ENCODE peak calls at places on chromosomes 2 and 18, in six cellular contexts. One of them, this sample, is unnamed.

GRCh38 chr18:52130621-52131020 is 209.4 kb upstream of the DCC start:
- DNase-seq in stimulated activated CD4-positive, alpha-beta T cell treated with anti-CD3 and anti-CD28 coated beads, Interleukin-2, amount 100 ng/mL, for 48 hours: no peak
- DNase-seq in fibroblast of lung: no peak
- DNase-seq in activated T-cell treated with anti-CD3 and anti-CD28 coated beads for 1 hour: no peak
- DNase-seq in endodermal cell: no peak
- DNase-seq in HuH-7: no peak
- DNase-seq in this sample: no peak

GRCh38 chr2:182745061-182745460 is 29.0 kb downstream of the DNAJC10 start:
- DNase-seq in stimulated activated CD4-positive, alpha-beta T cell treated with anti-CD3 and anti-CD28 coated beads, Interleukin-2, amount 100 ng/mL, for 48 hours: no peak
- DNase-seq in endodermal cell: no peak
- DNase-seq in HuH-7: no peak
- DNase-seq in activated T-cell treated with anti-CD3 and anti-CD28 coated beads for 1 hour: no peak
- DNase-seq in fibroblast of lung: no peak
- DNase-seq in this sample: no peak

GRCh38 chr2:19848952-19849351 is 52.8 kb downstream of the TTC32 start:
- DNase-seq in HuH-7: no peak
- DNase-seq in endodermal cell: no peak
- DNase-seq in activated T-cell treated with anti-CD3 and anti-CD28 coated beads for 1 hour: no peak
- DNase-seq in fibroblast of lung: no peak
- DNase-seq in stimulated activated CD4-positive, alpha-beta T cell treated with anti-CD3 and anti-CD28 coated beads, Interleukin-2, amount 100 ng/mL, for 48 hours: no peak
- DNase-seq in this sample: no peak

GRCh38 chr2:238946586-238947242 is 98.8 kb downstream of the TWIST2 start:
- DNase-seq in fibroblast of lung: no peak
- DNase-seq in stimulated activated CD4-positive, alpha-beta T cell treated with anti-CD3 and anti-CD28 coated beads, Interleukin-2, amount 100 ng/mL, for 48 hours: no peak
- DNase-seq in HuH-7: no peak
- DNase-seq in endodermal cell: no peak
- DNase-seq in activated T-cell treated with anti-CD3 and anti-CD28 coated beads for 1 hour: no peak
- DNase-seq in this sample: no peak

GRCh38 chr2:144201868-144202468 is 318.0 kb downstream of the ZEB2 start:
- DNase-seq in endodermal cell: no peak
- DNase-seq in HuH-7: no peak
- DNase-seq in activated T-cell treated with anti-CD3 and anti-CD28 coated beads for 1 hour: no peak
- DNase-seq in fibroblast of lung: peak; percentile 44
- DNase-seq in stimulated activated CD4-positive, alpha-beta T cell treated with anti-CD3 and anti-CD28 coated beads, Interleukin-2, amount 100 ng/mL, for 48 hours: no peak
- DNase-seq in this sample: no peak

GRCh38 chr2:98909381-98910211 is 26.4 kb downstream of the CRACDL start:
- DNase-seq in fibroblast of lung: peak; percentile 90
- DNase-seq in stimulated activated CD4-positive, alpha-beta T cell treated with anti-CD3 and anti-CD28 coated beads, Interleukin-2, amount 100 ng/mL, for 48 hours: no peak
- DNase-seq in activated T-cell treated with anti-CD3 and anti-CD28 coated beads for 1 hour: no peak
- DNase-seq in endodermal cell: peak; percentile 89
- DNase-seq in HuH-7: peak; percentile 91
- DNase-seq in this sample: peak; percentile 87

GRCh38 chr2:45909677-45910191 is 258.3 kb downstream of the PRKCE start:
- DNase-seq in stimulated activated CD4-positive, alpha-beta T cell treated with anti-CD3 and anti-CD28 coated beads, Interleukin-2, amount 100 ng/mL, for 48 hours: no peak
- DNase-seq in endodermal cell: no peak
- DNase-seq in fibroblast of lung: peak; percentile 25
- DNase-seq in activated T-cell treated with anti-CD3 and anti-CD28 coated beads for 1 hour: no peak
- DNase-seq in HuH-7: no peak
- DNase-seq in this sample: no peak

GRCh38 chr2:227407601-227408089 is 19.9 kb upstream of the SCYGR1 start:
- DNase-seq in HuH-7: peak; percentile 56
- DNase-seq in fibroblast of lung: no peak
- DNase-seq in activated T-cell treated with anti-CD3 and anti-CD28 coated beads for 1 hour: no peak
- DNase-seq in endodermal cell: no peak
- DNase-seq in stimulated activated CD4-positive, alpha-beta T cell treated with anti-CD3 and anti-CD28 coated beads, Interleukin-2, amount 100 ng/mL, for 48 hours: no peak
- DNase-seq in this sample: no peak

GRCh38 chr2:238488347-238488826 is 61.7 kb downstream of the ASB1 start:
- DNase-seq in activated T-cell treated with anti-CD3 and anti-CD28 coated beads for 1 hour: no peak
- DNase-seq in fibroblast of lung: no peak
- DNase-seq in HuH-7: no peak
- DNase-seq in endodermal cell: no peak
- DNase-seq in stimulated activated CD4-positive, alpha-beta T cell treated with anti-CD3 and anti-CD28 coated beads, Interleukin-2, amount 100 ng/mL, for 48 hours: no peak
- DNase-seq in this sample: no peak

GRCh38 chr2:29053680-29054400 is 20.5 kb downstream of the PCARE start:
- DNase-seq in HuH-7: no peak
- DNase-seq in activated T-cell treated with anti-CD3 and anti-CD28 coated beads for 1 hour: no peak
- DNase-seq in fibroblast of lung: no peak
- DNase-seq in endodermal cell: peak; percentile 83
- DNase-seq in stimulated activated CD4-positive, alpha-beta T cell treated with anti-CD3 and anti-CD28 coated beads, Interleukin-2, amount 100 ng/mL, for 48 hours: no peak
- DNase-seq in this sample: no peak

GRCh38 chr2:15795426-15795825 is 144.9 kb upstream of the MYCN start:
- DNase-seq in stimulated activated CD4-positive, alpha-beta T cell treated with anti-CD3 and anti-CD28 coated beads, Interleukin-2, amount 100 ng/mL, for 48 hours: no peak
- DNase-seq in fibroblast of lung: no peak
- DNase-seq in activated T-cell treated with anti-CD3 and anti-CD28 coated beads for 1 hour: no peak
- DNase-seq in HuH-7: no peak
- DNase-seq in endodermal cell: no peak
- DNase-seq in this sample: no peak

GRCh38 chr2:207239754-207240494 is 74.2 kb upstream of the KLF7 start:
- DNase-seq in stimulated activated CD4-positive, alpha-beta T cell treated with anti-CD3 and anti-CD28 coated beads, Interleukin-2, amount 100 ng/mL, for 48 hours: no peak
- DNase-seq in HuH-7: no peak
- DNase-seq in fibroblast of lung: peak; percentile 87
- DNase-seq in activated T-cell treated with anti-CD3 and anti-CD28 coated beads for 1 hour: no peak
- DNase-seq in endodermal cell: no peak
- DNase-seq in this sample: peak; percentile 18

This sample was measured in NCI-H187.